ENCODE peak calls at places on chromosomes 2 and 18, in four cellular contexts. K is T-helper 2 cell; X is GM13977; W is stimulated activated CD4-positive, alpha-beta T cell treated with anti-CD3 and anti-CD28 coated beads, Interleukin-15, amount 100 ng/mL, for 1 hour. A is an unnamed sample.

GRCh38 chr2:38692636-38693318 is 26.9 kb downstream of the GALM start:
- DNase-seq in W (no peak), X (no peak), K (no peak), A (no peak)

GRCh38 chr2:71576541-71576940 is 123.2 kb downstream of the DYSF start:
- DNase-seq in X (no peak), K (no peak), W (no peak), A (no peak)

GRCh38 chr2:47313141-47313691 is 89.7 kb upstream of the MSH2 start:
- DNase-seq in K (no peak), W (no peak), X (no peak), A (no peak)

GRCh38 chr18:76396792-76397191 is 98.2 kb downstream of the ZNF516 start:
- DNase-seq in K (no peak), W (no peak), X (no peak), A (no peak)

GRCh38 chr2:241237047-241237446 is 48.6 kb downstream of the ANO7 start:
- DNase-seq in K (no peak), W (no peak), X (no peak), A (no peak)

GRCh38 chr18:58125183-58125582 is 81.2 kb downstream of the NEDD4L start:
- DNase-seq in K (no peak), W (no peak), X (no peak), A (no peak)

GRCh38 chr2:191846787-191847620 is at the start of gene CAVIN2:
- DNase-seq in K (no peak), W (no peak), X (no peak), A (no peak)

GRCh38 chr2:75290600-75291140 is 91.3 kb upstream of the TACR1 start:
- DNase-seq in X (no peak), W (no peak), K (no peak), A (no peak)

GRCh38 chr2:47784349-47784851 is 1.5 kb downstream of the MSH6 start:
- DNase-seq in W (no peak), K (no peak), X (no peak), A (no peak)

GRCh38 chr18:39591647-39592046 is 2026.0 kb upstream of the CELF4 start:
- DNase-seq in X (no peak), W (no peak), K (no peak), A (no peak)

GRCh38 chr2:104599802-104600510 is 254.0 kb upstream of the POU3F3 start:
- DNase-seq in W (no peak), X (no peak), K (no peak), A (no peak)

GRCh38 chr2:219289537-219290361 is 10.6 kb downstream of the DNAJB2 start:
- DNase-seq in X (peak; percentile 15), W (no peak), K (no peak), A (no peak)

GRCh38 chr2:132977812-132978529 is 308.0 kb upstream of the LYPD1 start:
- DNase-seq in W (no peak), X (no peak), K (no peak), A (no peak)

GRCh38 chr2:111055735-111056134 is 65.0 kb upstream of the BCL2L11 start:
- DNase-seq in W (no peak), X (no peak), K (no peak), A (no peak)

A was measured in esophagus squamous epithelium.